ENCODE peak calls at places on chromosomes 3 and 15, in six cellular contexts. D is IMR-90, B is HepG2, N is transverse colon, J is K562, C is breast epithelium. T is an unnamed sample.

GRCh38 chr3:181534881-181535280 is 176.8 kb upstream of the SOX2 start:
- DNase-seq in D (no peak), B (no peak), N (no peak), J (no peak), C (no peak), T (peak)

GRCh38 chr3:123733805-123734526 is 149.1 kb upstream of the HACD2 start:
- DNase-seq in D (peak), B (peak), N (no peak), J (no peak), C (no peak), T (no peak)

GRCh38 chr15:65981837-65982696 is 112.8 kb downstream of the RAB11A start:
- DNase-seq in D (no peak), B (peak), N (peak), J (peak), C (no peak), T (peak)

GRCh38 chr15:73710321-73710720 is 26.1 kb downstream of the CD276 start:
- DNase-seq in D (no peak), B (no peak), N (no peak), J (no peak), C (no peak), T (no peak)

GRCh38 chr3:113677745-113678144 is 18.7 kb downstream of the USF3 start:
- DNase-seq in D (no peak), B (no peak), N (no peak), J (no peak), C (no peak), T (no peak)

GRCh38 chr15:48800811-48801460 is 9.9 kb downstream of the CEP152 start:
- DNase-seq in D (peak), B (peak), N (no peak), J (peak), C (no peak), T (peak)

GRCh38 chr15:75130597-75131268 is 70.9 kb upstream of the C15orf39 start:
- DNase-seq in D (no peak), B (no peak), N (peak), J (no peak), C (no peak), T (no peak)

GRCh38 chr3:130967281-130967680 is 59.3 kb downstream of the ASTE1 start:
- DNase-seq in D (no peak), B (no peak), N (no peak), J (no peak), C (no peak), T (no peak)

GRCh38 chr15:31457161-31457560 is 130.5 kb downstream of the KLF13 start:
- DNase-seq in D (no peak), B (no peak), N (no peak), J (no peak), C (no peak), T (no peak)

GRCh38 chr3:16801223-16801622 is 83.5 kb upstream of the PLCL2 start:
- DNase-seq in D (no peak), B (no peak), N (no peak), J (no peak), C (no peak), T (no peak)

GRCh38 chr3:53161345-53161819 is 373 bp downstream of the PRKCD start:
- DNase-seq in D (no peak), B (no peak), N (peak), J (peak), C (no peak), T (peak)

GRCh38 chr3:47394140-47394855 is 13.5 kb downstream of the PTPN23 start:
- DNase-seq in D (peak), B (peak), N (no peak), J (no peak), C (no peak), T (no peak)

GRCh38 chr15:41928637-41929620 is 35.1 kb upstream of the SPTBN5 start:
- DNase-seq in D (no peak), B (no peak), N (no peak), J (no peak), C (no peak), T (no peak)

GRCh38 chr15:47846128-47846868 is 129.0 kb downstream of the SEMA6D start:
- DNase-seq in D (no peak), B (no peak), N (no peak), J (no peak), C (no peak), T (no peak)

GRCh38 chr3:167057586-167057985 is 322.5 kb downstream of the ZBBX start:
- DNase-seq in D (no peak), B (no peak), N (no peak), J (no peak), C (no peak), T (no peak)

GRCh38 chr15:20353966-20354883 is 187.4 kb downstream of the GOLGA6L6 start:
- DNase-seq in D (no peak), B (no peak), N (no peak), J (no peak), C (peak), T (no peak)

GRCh38 chr3:58296269-58296668 is 9.8 kb upstream of the RPP14 start:
- DNase-seq in D (no peak), B (no peak), N (no peak), J (no peak), C (no peak), T (no peak)

GRCh38 chr3:1987983-1988382 is 110.7 kb upstream of the CNTN4 start:
- DNase-seq in D (no peak), B (no peak), N (peak), J (no peak), C (no peak), T (no peak)

GRCh38 chr15:90142216-90143175 is 40.2 kb upstream of the IDH2 start:
- DNase-seq in D (no peak), B (no peak), N (no peak), J (peak), C (no peak), T (peak)

GRCh38 chr3:29827756-29828155 is 546.9 kb downstream of the RBMS3 start:
- DNase-seq in D (peak), B (no peak), N (no peak), J (no peak), C (no peak), T (no peak)

GRCh38 chr3:46947981-46948791 is 28.4 kb downstream of the CCDC12 start:
- DNase-seq in D (peak), B (peak), N (peak), J (peak), C (no peak), T (peak)

GRCh38 chr3:171295502-171296373 is 164.5 kb downstream of the TNIK start:
- DNase-seq in D (no peak), B (no peak), N (no peak), J (no peak), C (no peak), T (no peak)

GRCh38 chr15:39191871-39192281 is 389.0 kb upstream of the THBS1 start:
- DNase-seq in D (peak), B (peak), N (no peak), J (no peak), C (no peak), T (no peak)

GRCh38 chr3:197407526-197407925 is 109.1 kb upstream of the DLG1 start:
- DNase-seq in D (no peak), B (no peak), N (no peak), J (no peak), C (no peak), T (no peak)

GRCh38 chr15:38886315-38887163 is 321.9 kb upstream of the RASGRP1 start:
- DNase-seq in D (peak), B (no peak), N (no peak), J (no peak), C (no peak), T (no peak)

GRCh38 chr3:154120903-154121235 is 321 bp upstream of the ARHGEF26 start:
- DNase-seq in D (no peak), B (no peak), N (no peak), J (no peak), C (no peak), T (no peak)

GRCh38 chr3:139940622-139941021 is 5.6 kb downstream of the CLSTN2 start:
- DNase-seq in D (no peak), B (peak), N (no peak), J (no peak), C (no peak), T (no peak)

GRCh38 chr3:186315581-186316354 is 46.3 kb downstream of the DGKG start:
- DNase-seq in D (peak), B (no peak), N (no peak), J (no peak), C (no peak), T (no peak)

GRCh38 chr3:69008980-69009379 is 4.5 kb downstream of the EOGT start:
- DNase-seq in D (no peak), B (no peak), N (no peak), J (no peak), C (no peak), T (no peak)

GRCh38 chr15:23857028-23857641 is 170.0 kb upstream of the NDN start:
- DNase-seq in D (peak), B (peak), N (peak), J (peak), C (no peak), T (peak)

GRCh38 chr3:161649900-161650484 is 153.4 kb downstream of the OTOL1 start:
- DNase-seq in D (no peak), B (no peak), N (no peak), J (no peak), C (no peak), T (no peak)

GRCh38 chr3:29186982-29187718 is 93.7 kb upstream of the RBMS3 start:
- DNase-seq in D (peak), B (no peak), N (no peak), J (no peak), C (no peak), T (no peak)

GRCh38 chr3:24305795-24306467 is 188.7 kb downstream of the THRB start:
- DNase-seq in D (no peak), B (no peak), N (no peak), J (peak), C (no peak), T (peak)

GRCh38 chr3:43291546-43291945 is 5.2 kb downstream of the SNRK start:
- DNase-seq in D (no peak), B (no peak), N (no peak), J (no peak), C (no peak), T (no peak)

GRCh38 chr3:32684800-32685603 is at the start of gene CNOT10:
- DNase-seq in D (peak), B (peak), N (peak), J (peak), C (peak), T (peak)
- TF ChIP-seq POLR2A in D (peak), B (peak), N (peak), J (peak), C (no peak), T (peak)

GRCh38 chr15:70313099-70314017 is 215.6 kb upstream of the TLE3 start:
- DNase-seq in D (no peak), B (no peak), N (no peak), J (no peak), C (no peak), T (no peak)

GRCh38 chr15:70309035-70309434 is 211.3 kb upstream of the TLE3 start:
- DNase-seq in D (no peak), B (no peak), N (no peak), J (no peak), C (no peak), T (no peak)

GRCh38 chr15:70309716-70310115 is 212.0 kb upstream of the TLE3 start:
- DNase-seq in D (no peak), B (no peak), N (no peak), J (no peak), C (no peak), T (no peak)

GRCh38 chr15:70314018-70314354 is 216.3 kb upstream of the TLE3 start:
- DNase-seq in D (no peak), B (no peak), N (no peak), J (no peak), C (no peak), T (no peak)

GRCh38 chr15:70311821-70312220 is 214.1 kb upstream of the TLE3 start:
- DNase-seq in D (no peak), B (no peak), N (no peak), J (no peak), C (no peak), T (no peak)
- TF ChIP-seq POLR2A in D (no peak), B (no peak), N (no peak), J (no peak), C (no peak), T (no peak)

DNA sequence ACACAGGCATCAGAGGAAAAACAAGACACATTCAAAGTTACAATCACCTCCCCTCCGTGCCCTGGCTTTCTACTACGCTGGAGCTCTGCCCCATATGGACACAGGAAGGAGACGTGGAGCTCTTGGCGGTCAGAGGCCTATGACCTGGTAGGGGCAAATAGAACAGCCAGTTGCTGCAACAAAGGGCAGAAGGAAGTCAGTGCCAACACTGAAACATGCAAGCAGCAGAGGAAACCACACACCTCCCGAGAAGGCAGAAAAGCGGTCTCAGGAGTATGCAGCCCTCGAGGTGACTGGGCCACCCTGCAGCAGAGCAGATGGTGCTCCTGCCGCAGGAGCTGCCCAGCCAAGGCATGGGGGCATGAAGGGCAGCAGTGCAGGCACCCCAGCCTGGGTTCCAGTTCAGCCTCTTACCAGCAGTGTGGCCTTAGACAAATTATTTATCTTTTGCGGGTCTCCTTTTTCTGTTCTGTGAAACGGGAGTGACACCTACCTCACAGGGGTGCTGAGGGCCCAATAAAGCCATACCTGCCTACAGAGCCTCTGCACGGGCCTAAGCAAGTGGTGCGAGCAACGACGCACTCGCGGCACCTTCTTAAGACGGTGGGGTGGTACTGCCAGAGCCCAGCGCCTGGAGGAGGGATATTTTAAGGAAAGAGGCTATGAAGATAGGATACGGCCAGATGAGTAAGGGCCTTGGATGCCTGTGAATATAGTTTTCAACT is 8.6 kb downstream of the ZXDC start:
- DNase-seq in D (no peak), B (no peak), N (no peak), J (no peak), C (no peak), T (no peak)
- TF ChIP-seq POLR2A in D (no peak), B (no peak), N (no peak), J (no peak), C (no peak), T (no peak)

GRCh38 chr3:121545564-121546455 is at the start of gene POLQ:
- DNase-seq in D (peak), B (peak), N (peak), J (peak), C (peak), T (peak)
- TF ChIP-seq POLR2A in D (peak), B (peak), N (peak), J (peak), C (no peak), T (peak)

GRCh38 chr3:40452876-40453730 is 4.0 kb upstream of the RPL14 start:
- DNase-seq in D (peak), B (peak), N (peak), J (peak), C (peak), T (peak)
- TF ChIP-seq POLR2A in D (peak), B (peak), N (peak), J (peak), C (peak), T (peak)

DNA sequence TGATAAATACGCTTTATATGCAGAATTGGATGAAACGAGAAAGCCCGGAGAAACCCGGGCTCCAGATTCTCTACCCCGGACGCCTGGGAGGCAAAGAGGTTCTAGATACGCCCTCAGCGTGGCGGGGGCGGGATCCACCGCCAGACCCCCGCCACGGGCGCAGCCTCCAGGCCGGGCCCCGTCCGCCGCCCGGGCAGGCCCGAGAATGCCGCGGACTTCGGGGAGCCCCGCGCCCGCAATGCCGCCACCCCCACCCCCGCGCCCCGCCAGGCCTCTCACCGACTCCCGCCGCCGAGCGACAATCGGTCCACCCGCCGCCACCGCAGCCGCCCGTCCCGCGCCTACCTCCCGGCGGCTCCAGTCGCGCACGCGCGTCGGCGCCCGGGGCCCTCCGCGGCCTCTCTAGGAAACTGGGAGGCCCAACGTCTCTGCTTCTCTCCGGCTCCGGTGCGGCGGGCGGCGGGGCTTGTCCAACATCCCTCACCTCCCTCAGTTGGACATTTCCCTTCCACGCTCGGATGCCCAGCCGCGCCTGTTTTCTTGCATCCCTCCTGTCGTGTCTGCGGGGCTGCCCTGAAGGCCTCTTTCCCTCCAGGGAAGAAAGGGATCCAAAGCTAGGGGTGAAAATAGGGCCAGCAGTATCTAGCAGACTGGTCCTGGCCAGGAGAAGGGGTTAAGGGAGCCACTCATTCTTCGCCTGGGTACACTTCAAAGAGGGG is at the start of gene ZNF445:
- DNase-seq in D (peak), B (peak), N (peak), J (peak), C (peak), T (peak)
- TF ChIP-seq POLR2A in D (peak), B (peak), N (no peak), J (peak), C (no peak), T (peak)

DNA sequence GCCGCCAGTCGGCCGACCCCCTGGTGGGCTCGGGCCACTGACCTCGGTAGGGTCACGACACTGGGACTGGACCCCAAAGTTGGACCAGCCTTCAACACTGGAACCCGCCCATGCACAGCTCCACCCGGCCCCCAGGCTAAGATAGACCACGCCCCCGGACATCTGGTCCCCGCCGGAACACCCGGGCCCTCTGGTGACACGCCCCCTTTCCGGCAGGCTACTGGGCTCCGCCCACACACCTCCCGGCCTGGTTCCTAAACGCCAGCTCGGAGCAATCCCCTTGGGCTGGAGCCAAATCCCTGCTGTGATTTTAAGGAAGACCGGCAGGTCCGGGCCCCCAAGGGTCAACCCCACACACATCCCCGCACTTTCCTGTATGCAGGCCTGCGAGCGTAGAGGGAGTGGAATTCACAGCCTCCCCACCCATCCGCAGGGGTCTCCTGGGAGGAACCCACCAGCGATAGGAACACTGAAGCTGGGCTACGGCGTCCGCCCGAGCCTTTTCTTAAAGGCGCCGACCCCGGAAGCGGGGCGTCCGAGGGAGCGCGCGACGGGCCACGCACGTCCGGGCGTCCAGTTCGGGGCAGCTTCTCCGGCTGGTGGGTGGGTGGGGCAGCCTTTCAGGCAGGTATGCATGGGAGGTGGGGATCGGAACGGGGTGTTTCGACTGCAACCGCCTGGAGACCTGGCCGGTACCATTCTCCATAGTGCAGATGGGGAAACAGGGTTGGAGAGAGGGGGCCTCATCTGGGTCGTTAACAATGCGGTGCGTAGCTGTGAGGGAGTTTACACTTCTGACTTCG is at the start of gene HEMK1:
- DNase-seq in D (peak), B (peak), N (peak), J (peak), C (peak), T (peak)
- TF ChIP-seq POLR2A in D (peak), B (no peak), N (peak), J (peak), C (peak), T (peak)